ENCODE peak calls at places on chromosomes 3 and 15, in six cellular contexts. One of them, this sample, is unnamed.

GRCh38 chr3:128496602-128497304 is 3.8 kb upstream of the GATA2 start:
- DNase-seq in activated CD4-positive, alpha-beta T cell treated with anti-CD3 and anti-CD28 coated beads, Interleukin-2, amount 50 U/mL, for 48 hours: no peak
- DNase-seq in cardiac muscle cell: no peak
- DNase-seq in foreskin keratinocyte: no peak
- DNase-seq in EH: peak
- DNase-seq in NCI-H1694: no peak
- DNase-seq in this sample: no peak

GRCh38 chr3:42613462-42613861 is 13.0 kb downstream of the NKTR start:
- DNase-seq in activated CD4-positive, alpha-beta T cell treated with anti-CD3 and anti-CD28 coated beads, Interleukin-2, amount 50 U/mL, for 48 hours: no peak
- DNase-seq in cardiac muscle cell: no peak
- DNase-seq in foreskin keratinocyte: no peak
- DNase-seq in EH: peak
- DNase-seq in NCI-H1694: no peak
- DNase-seq in this sample: no peak

GRCh38 chr3:183819831-183820230 is 5.5 kb downstream of the MAP6D1 start:
- DNase-seq in activated CD4-positive, alpha-beta T cell treated with anti-CD3 and anti-CD28 coated beads, Interleukin-2, amount 50 U/mL, for 48 hours: no peak
- DNase-seq in cardiac muscle cell: no peak
- DNase-seq in foreskin keratinocyte: no peak
- DNase-seq in EH: no peak
- DNase-seq in NCI-H1694: no peak
- DNase-seq in this sample: peak

GRCh38 chr3:38314112-38314766 is 32.1 kb downstream of the SLC22A14 start:
- DNase-seq in activated CD4-positive, alpha-beta T cell treated with anti-CD3 and anti-CD28 coated beads, Interleukin-2, amount 50 U/mL, for 48 hours: no peak
- DNase-seq in cardiac muscle cell: peak
- DNase-seq in foreskin keratinocyte: no peak
- DNase-seq in EH: peak
- DNase-seq in NCI-H1694: no peak
- DNase-seq in this sample: no peak

GRCh38 chr3:172092658-172093057 is 53.3 kb downstream of the FNDC3B start:
- DNase-seq in activated CD4-positive, alpha-beta T cell treated with anti-CD3 and anti-CD28 coated beads, Interleukin-2, amount 50 U/mL, for 48 hours: no peak
- DNase-seq in cardiac muscle cell: no peak
- DNase-seq in foreskin keratinocyte: no peak
- DNase-seq in EH: no peak
- DNase-seq in NCI-H1694: no peak
- DNase-seq in this sample: no peak

GRCh38 chr15:39735120-39735717 is 47.4 kb downstream of the FSIP1 start:
- DNase-seq in activated CD4-positive, alpha-beta T cell treated with anti-CD3 and anti-CD28 coated beads, Interleukin-2, amount 50 U/mL, for 48 hours: no peak
- DNase-seq in cardiac muscle cell: no peak
- DNase-seq in foreskin keratinocyte: peak
- DNase-seq in EH: no peak
- DNase-seq in NCI-H1694: no peak
- DNase-seq in this sample: no peak

GRCh38 chr3:46722443-46722842 is 4.8 kb upstream of the PRSS50 start:
- DNase-seq in activated CD4-positive, alpha-beta T cell treated with anti-CD3 and anti-CD28 coated beads, Interleukin-2, amount 50 U/mL, for 48 hours: no peak
- DNase-seq in cardiac muscle cell: no peak
- DNase-seq in foreskin keratinocyte: no peak
- DNase-seq in EH: no peak
- DNase-seq in NCI-H1694: no peak
- DNase-seq in this sample: no peak

GRCh38 chr3:51934139-51934850 is 7.4 kb downstream of the RRP9 start:
- DNase-seq in activated CD4-positive, alpha-beta T cell treated with anti-CD3 and anti-CD28 coated beads, Interleukin-2, amount 50 U/mL, for 48 hours: no peak
- DNase-seq in cardiac muscle cell: no peak
- DNase-seq in foreskin keratinocyte: no peak
- DNase-seq in EH: no peak
- DNase-seq in NCI-H1694: no peak
- DNase-seq in this sample: no peak

GRCh38 chr15:81516461-81516860 is 142.4 kb upstream of the TMC3 start:
- DNase-seq in activated CD4-positive, alpha-beta T cell treated with anti-CD3 and anti-CD28 coated beads, Interleukin-2, amount 50 U/mL, for 48 hours: no peak
- DNase-seq in cardiac muscle cell: no peak
- DNase-seq in foreskin keratinocyte: peak
- DNase-seq in EH: peak
- DNase-seq in NCI-H1694: no peak
- DNase-seq in this sample: no peak

GRCh38 chr3:138862924-138863775 is 28.4 kb upstream of the PIK3CB start:
- DNase-seq in activated CD4-positive, alpha-beta T cell treated with anti-CD3 and anti-CD28 coated beads, Interleukin-2, amount 50 U/mL, for 48 hours: no peak
- DNase-seq in cardiac muscle cell: no peak
- DNase-seq in foreskin keratinocyte: peak
- DNase-seq in EH: peak
- DNase-seq in NCI-H1694: no peak
- DNase-seq in this sample: no peak

GRCh38 chr15:42138968-42139386 is 17.5 kb downstream of the PLA2G4F start:
- DNase-seq in activated CD4-positive, alpha-beta T cell treated with anti-CD3 and anti-CD28 coated beads, Interleukin-2, amount 50 U/mL, for 48 hours: no peak
- DNase-seq in cardiac muscle cell: no peak
- DNase-seq in foreskin keratinocyte: no peak
- DNase-seq in EH: no peak
- DNase-seq in NCI-H1694: no peak
- DNase-seq in this sample: peak

GRCh38 chr3:141629950-141630349 is 108.1 kb upstream of the RNF7 start:
- DNase-seq in activated CD4-positive, alpha-beta T cell treated with anti-CD3 and anti-CD28 coated beads, Interleukin-2, amount 50 U/mL, for 48 hours: no peak
- DNase-seq in cardiac muscle cell: no peak
- DNase-seq in foreskin keratinocyte: no peak
- DNase-seq in EH: no peak
- DNase-seq in NCI-H1694: no peak
- DNase-seq in this sample: no peak

GRCh38 chr3:47013231-47013630 is 33.8 kb downstream of the NBEAL2 start:
- DNase-seq in activated CD4-positive, alpha-beta T cell treated with anti-CD3 and anti-CD28 coated beads, Interleukin-2, amount 50 U/mL, for 48 hours: no peak
- DNase-seq in cardiac muscle cell: no peak
- DNase-seq in foreskin keratinocyte: no peak
- DNase-seq in EH: no peak
- DNase-seq in NCI-H1694: no peak
- DNase-seq in this sample: no peak

GRCh38 chr3:97291901-97292300 is 472.7 kb upstream of the ARL6 start:
- DNase-seq in activated CD4-positive, alpha-beta T cell treated with anti-CD3 and anti-CD28 coated beads, Interleukin-2, amount 50 U/mL, for 48 hours: no peak
- DNase-seq in cardiac muscle cell: no peak
- DNase-seq in foreskin keratinocyte: no peak
- DNase-seq in EH: no peak
- DNase-seq in NCI-H1694: no peak
- DNase-seq in this sample: no peak

GRCh38 chr15:77830041-77830440 is 197.3 kb upstream of the LINGO1 start:
- DNase-seq in activated CD4-positive, alpha-beta T cell treated with anti-CD3 and anti-CD28 coated beads, Interleukin-2, amount 50 U/mL, for 48 hours: no peak
- DNase-seq in cardiac muscle cell: no peak
- DNase-seq in foreskin keratinocyte: peak
- DNase-seq in EH: peak
- DNase-seq in NCI-H1694: no peak
- DNase-seq in this sample: no peak

GRCh38 chr3:122498152-122498551 is 16.6 kb downstream of the KPNA1 start:
- DNase-seq in activated CD4-positive, alpha-beta T cell treated with anti-CD3 and anti-CD28 coated beads, Interleukin-2, amount 50 U/mL, for 48 hours: no peak
- DNase-seq in cardiac muscle cell: no peak
- DNase-seq in foreskin keratinocyte: no peak
- DNase-seq in EH: no peak
- DNase-seq in NCI-H1694: no peak
- DNase-seq in this sample: no peak

This sample was measured in activated T-cell treated with anti-CD3 and anti-CD28 coated beads, Interleukin-2, amount 50 U/mL, for 24 hours.